ENCODE peak calls at places on chromosomes 16 and 17, in seven cellular contexts. A is right cardiac atrium; Z is Daoy; X is activated CD8-positive, alpha-beta memory T cell treated with anti-CD3 and anti-CD28 coated beads, Interleukin-2, amount 50 U/mL, for 4 hours; N is AG04450; U is HEK293T; Y is left cardiac atrium. I is an unnamed sample.
A peak's percentile ranks its signal among the peaks of the same experiment; 100 is the strongest.

GRCh38 chr17:75160211-75160610 is 5.9 kb upstream of the JPT1 start:
- DNase-seq in A (no peak), Z (no peak), X (no peak), N (no peak), U (no peak), Y (no peak), I (no peak)

GRCh38 chr17:81097134-81097942 is 62.4 kb downstream of the BAIAP2 start:
- DNase-seq in A (peak; percentile 85), Z (peak; percentile 93), X (peak; percentile 85), N (peak; percentile 63), U (peak; percentile 75), Y (peak; percentile 86), I (peak; percentile 82)

GRCh38 chr17:28711723-28712036 is at the start of gene PROCA1:
- DNase-seq in A (no peak), Z (no peak), X (peak; percentile 42), N (no peak), U (peak; percentile 18), Y (no peak), I (no peak)

GRCh38 chr17:36092228-36092627 is 2.3 kb upstream of the CCL3 start:
- DNase-seq in A (no peak), Z (no peak), X (no peak), N (no peak), U (no peak), Y (no peak), I (no peak)

GRCh38 chr17:57889252-57889651 is 39.4 kb upstream of the MRPS23 start:
- DNase-seq in A (no peak), Z (no peak), X (no peak), N (no peak), U (no peak), Y (no peak), I (no peak)

GRCh38 chr16:50193594-50193993 is 40.5 kb downstream of the TENT4B start:
- DNase-seq in A (no peak), Z (peak; percentile 27), X (no peak), N (no peak), U (no peak), Y (no peak), I (no peak)

GRCh38 chr16:1876468-1876867 is 4.5 kb upstream of the MEIOB start:
- DNase-seq in A (no peak), Z (no peak), X (no peak), N (no peak), U (no peak), Y (no peak), I (no peak)

GRCh38 chr16:30850246-30850645 is 43.6 kb downstream of the BCL7C start:
- DNase-seq in A (no peak), Z (no peak), X (no peak), N (no peak), U (no peak), Y (no peak), I (no peak)

I was measured in H4.